ENCODE peak calls at places on chromosomes 3 and 15, in four cellular contexts. N is neural progenitor cell, E is K562, V is mammary epithelial cell. L is an unnamed sample.

GRCh38 chr15:66815322-66815721 is 113.3 kb downstream of the SMAD6 start:
- DNase-seq in E (no peak), V (peak; percentile 77), N (no peak), L (no peak)

GRCh38 chr3:11820540-11821041 is 26.1 kb downstream of the TAMM41 start:
- DNase-seq in N (no peak), E (no peak), V (no peak), L (no peak)

GRCh38 chr15:37289109-37289765 is 188.9 kb upstream of the MEIS2 start:
- DNase-seq in V (peak; percentile 8), N (peak; percentile 50), E (no peak), L (peak; percentile 1)

GRCh38 chr15:38609097-38609738 is 44.6 kb upstream of the RASGRP1 start:
- DNase-seq in E (no peak), N (no peak), V (no peak), L (no peak)

GRCh38 chr3:184085389-184085852 is 11.4 kb upstream of the HTR3E start:
- DNase-seq in N (no peak), V (peak; percentile 90), E (no peak), L (no peak)

GRCh38 chr3:58141766-58142345 is 68.9 kb downstream of the DNASE1L3 start:
- DNase-seq in V (no peak), E (no peak), N (peak; percentile 21), L (no peak)

GRCh38 chr15:99312228-99312627 is 60.9 kb downstream of the LRRC28 start:
- DNase-seq in V (no peak), N (no peak), E (no peak), L (no peak)

GRCh38 chr3:18189651-18190050 is 235.5 kb downstream of the SATB1 start:
- DNase-seq in V (peak; percentile 26), E (no peak), N (no peak), L (no peak)

GRCh38 chr3:133595341-133595740 is 21.9 kb downstream of the CDV3 start:
- DNase-seq in E (no peak), N (no peak), V (peak; percentile 80), L (no peak)

GRCh38 chr15:71275098-71275497 is 159.8 kb downstream of the THSD4 start:
- DNase-seq in E (no peak), V (peak; percentile 62), N (no peak), L (no peak)

GRCh38 chr3:22175899-22176298 is 424.9 kb upstream of the ZNF385D start:
- DNase-seq in N (no peak), V (no peak), E (no peak), L (no peak)

GRCh38 chr3:128426128-128426921 is 40.4 kb downstream of the DNAJB8 start:
- DNase-seq in V (peak; percentile 10), E (peak; percentile 83), N (peak; percentile 85), L (peak; percentile 40)

GRCh38 chr15:69664572-69665326 is 212.1 kb downstream of the RPLP1 start:
- DNase-seq in N (no peak), V (no peak), E (no peak), L (no peak)

GRCh38 chr15:83362706-83363105 is 78.2 kb upstream of the BNC1 start:
- DNase-seq in E (no peak), N (no peak), V (no peak), L (no peak)

GRCh38 chr15:74620636-74621545 is 5.3 kb downstream of the CLK3 start:
- DNase-seq in N (peak; percentile 84), E (peak; percentile 54), V (peak; percentile 73), L (peak; percentile 82)

GRCh38 chr3:137105277-137105977 is 147.6 kb downstream of the IL20RB start:
- DNase-seq in V (peak; percentile 35), N (peak; percentile 88), E (peak; percentile 17), L (peak; percentile 70)

GRCh38 chr3:116276637-116277036 is 168.7 kb downstream of the LSAMP start:
- DNase-seq in E (no peak), V (no peak), N (peak; percentile 18), L (no peak)

GRCh38 chr3:107523361-107524213 is 825 bp downstream of the BBX start:
- DNase-seq in E (peak; percentile 14), N (peak; percentile 74), V (peak; percentile 59), L (peak; percentile 67)

GRCh38 chr3:134650431-134651346 is at the start of gene KY:
- DNase-seq in E (no peak), N (peak; percentile 77), V (peak; percentile 22), L (no peak)

GRCh38 chr15:39786444-39787056 is 3.9 kb upstream of the FSIP1 start:
- DNase-seq in E (peak; percentile 22), N (peak; percentile 80), V (peak; percentile 42), L (peak; percentile 63)
- TF ChIP-seq CTCF in E (peak; percentile 79), N (peak; percentile 74), V (peak; percentile 55), L (peak; percentile 88)

GRCh38 chr15:75641603-75642002 is 1.6 kb upstream of the IMP3 start:
- DNase-seq in N (no peak), E (no peak), V (no peak), L (peak; percentile 78)

GRCh38 chr15:75639191-75639708 is 774 bp downstream of the IMP3 start:
- DNase-seq in V (peak; percentile 32), N (no peak), E (no peak), L (peak; percentile 22)

GRCh38 chr15:75640483-75641175 is 605 bp upstream of the IMP3 start:
- DNase-seq in V (peak; percentile 54), N (peak; percentile 33), E (no peak), L (peak; percentile 83)

GRCh38 chr15:75639709-75640482 is at the start of gene IMP3:
- DNase-seq in V (peak; percentile 96), E (peak; percentile 97), N (peak; percentile 99), L (peak; percentile 98)

GRCh38 chr15:75641176-75641498 is 1.1 kb upstream of the IMP3 start:
- DNase-seq in N (no peak), V (no peak), E (no peak), L (no peak)
- H3K4me2 ChIP-seq in N (peak overlapping the region; percentile 78), V (peak overlapping the region; percentile 87), E (peak overlapping the region; percentile 95), L (peak overlapping the region; percentile 85)

DNA sequence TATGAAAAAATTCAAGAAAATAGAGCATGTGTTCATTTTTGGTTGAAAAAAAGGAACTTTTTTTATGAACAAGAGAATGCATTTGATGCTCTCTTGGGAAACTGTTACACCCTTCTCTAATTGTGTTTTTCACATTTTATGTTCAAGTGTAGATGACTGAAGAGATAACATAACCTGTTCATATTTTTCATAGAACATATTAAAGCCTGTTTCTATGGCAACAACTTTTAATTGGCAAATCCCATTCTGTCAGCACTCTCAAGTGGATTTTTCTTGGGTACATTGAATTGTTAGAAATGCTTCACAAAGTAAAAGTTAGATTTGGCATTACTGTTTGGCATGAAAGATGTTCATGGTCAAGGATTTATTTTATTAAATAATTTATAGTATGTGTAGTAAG is 117.5 kb downstream of the MBNL1 start:
- DNase-seq in E (no peak), N (no peak), V (no peak), L (no peak)
- H3K4me3 ChIP-seq in E (no peak overlapping the region), N (no peak overlapping the region), V (no peak overlapping the region), L (no peak overlapping the region)

DNA sequence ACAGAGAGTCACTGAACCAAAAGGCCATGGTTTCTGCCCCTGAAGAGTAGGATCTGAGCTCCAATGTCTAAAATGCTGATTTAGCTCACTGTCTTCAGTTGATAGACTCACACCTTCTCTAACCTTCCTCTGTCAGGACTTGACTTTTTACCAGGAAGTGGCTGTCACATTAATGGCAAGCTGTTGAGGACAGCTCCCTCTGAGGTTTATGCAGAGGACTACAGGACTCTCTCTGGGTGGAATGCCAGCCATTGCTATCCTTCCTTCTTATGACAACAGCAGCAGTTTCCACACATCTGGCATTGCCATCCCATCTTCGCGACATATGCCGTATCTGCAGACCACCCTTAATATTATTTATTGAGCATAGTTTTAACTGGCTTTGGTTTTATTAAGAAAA is 103.8 kb upstream of the PRICKLE2 start:
- DNase-seq in V (peak; percentile 33), N (no peak), E (no peak), L (peak; percentile 4)
- TF ChIP-seq CTCF in V (peak; percentile 55), N (peak; percentile 20), E (no peak), L (peak; percentile 36)